ENCODE peak calls at places on chromosome 16, in five cellular contexts. One of them, this sample, is unnamed.
A peak's percentile ranks its signal among the peaks of the same experiment; 100 is the strongest.

GRCh38 chr16:82169861-82170845 is at the start of gene MPHOSPH6:
- DNase-seq in mucosa of descending colon: peak; percentile 92
- DNase-seq in neural progenitor cell: peak; percentile 96
- DNase-seq in fibroblast of lung: peak; percentile 90
- DNase-seq in thoracic aorta: peak; percentile 54
- DNase-seq in this sample: peak; percentile 80

GRCh38 chr16:49748322-49748721 is 107.6 kb downstream of the ZNF423 start:
- DNase-seq in mucosa of descending colon: no peak
- DNase-seq in neural progenitor cell: no peak
- DNase-seq in fibroblast of lung: no peak
- DNase-seq in thoracic aorta: no peak
- DNase-seq in this sample: no peak

GRCh38 chr16:11757671-11758545 is 15.3 kb upstream of the TXNDC11 start:
- DNase-seq in mucosa of descending colon: peak; percentile 50
- DNase-seq in neural progenitor cell: no peak
- DNase-seq in fibroblast of lung: peak; percentile 71
- DNase-seq in thoracic aorta: no peak
- DNase-seq in this sample: no peak

GRCh38 chr16:64370112-64370511 is 751.8 kb downstream of the CDH11 start:
- DNase-seq in mucosa of descending colon: no peak
- DNase-seq in neural progenitor cell: no peak
- DNase-seq in fibroblast of lung: no peak
- DNase-seq in thoracic aorta: no peak
- DNase-seq in this sample: no peak

GRCh38 chr16:79169239-79169638 is 431.3 kb downstream of the MAF start:
- DNase-seq in mucosa of descending colon: peak; percentile 26
- DNase-seq in neural progenitor cell: peak; percentile 77
- DNase-seq in fibroblast of lung: no peak
- DNase-seq in thoracic aorta: no peak
- DNase-seq in this sample: peak; percentile 9

GRCh38 chr16:15581127-15581815 is 61.7 kb downstream of the MARF1 start:
- DNase-seq in mucosa of descending colon: no peak
- DNase-seq in neural progenitor cell: no peak
- DNase-seq in fibroblast of lung: no peak
- DNase-seq in thoracic aorta: no peak
- DNase-seq in this sample: no peak

GRCh38 chr16:82653550-82654511 is 27.1 kb downstream of the CDH13 start:
- DNase-seq in mucosa of descending colon: no peak
- DNase-seq in neural progenitor cell: no peak
- DNase-seq in fibroblast of lung: peak; percentile 86
- DNase-seq in thoracic aorta: no peak
- DNase-seq in this sample: no peak

GRCh38 chr16:25011891-25012499 is 3.2 kb downstream of the ARHGAP17 start:
- DNase-seq in mucosa of descending colon: no peak
- DNase-seq in neural progenitor cell: no peak
- DNase-seq in fibroblast of lung: no peak
- DNase-seq in thoracic aorta: no peak
- DNase-seq in this sample: no peak

GRCh38 chr16:53100131-53100748 is 45.4 kb downstream of the CHD9 start:
- DNase-seq in mucosa of descending colon: no peak
- DNase-seq in neural progenitor cell: no peak
- DNase-seq in fibroblast of lung: no peak
- DNase-seq in thoracic aorta: no peak
- DNase-seq in this sample: no peak

GRCh38 chr16:15032547-15033308 is 23.1 kb downstream of the NTAN1 start:
- DNase-seq in mucosa of descending colon: no peak
- DNase-seq in neural progenitor cell: no peak
- DNase-seq in fibroblast of lung: peak; percentile 36
- DNase-seq in thoracic aorta: no peak
- DNase-seq in this sample: peak; percentile 23

GRCh38 chr16:10511829-10512228 is 68.6 kb downstream of the EMP2 start:
- DNase-seq in mucosa of descending colon: no peak
- DNase-seq in neural progenitor cell: no peak
- DNase-seq in fibroblast of lung: no peak
- DNase-seq in thoracic aorta: no peak
- DNase-seq in this sample: no peak

GRCh38 chr16:85401917-85402766 is 211.0 kb upstream of the GSE1 start:
- DNase-seq in mucosa of descending colon: no peak
- DNase-seq in neural progenitor cell: no peak
- DNase-seq in fibroblast of lung: no peak
- DNase-seq in thoracic aorta: no peak
- DNase-seq in this sample: no peak

DNA sequence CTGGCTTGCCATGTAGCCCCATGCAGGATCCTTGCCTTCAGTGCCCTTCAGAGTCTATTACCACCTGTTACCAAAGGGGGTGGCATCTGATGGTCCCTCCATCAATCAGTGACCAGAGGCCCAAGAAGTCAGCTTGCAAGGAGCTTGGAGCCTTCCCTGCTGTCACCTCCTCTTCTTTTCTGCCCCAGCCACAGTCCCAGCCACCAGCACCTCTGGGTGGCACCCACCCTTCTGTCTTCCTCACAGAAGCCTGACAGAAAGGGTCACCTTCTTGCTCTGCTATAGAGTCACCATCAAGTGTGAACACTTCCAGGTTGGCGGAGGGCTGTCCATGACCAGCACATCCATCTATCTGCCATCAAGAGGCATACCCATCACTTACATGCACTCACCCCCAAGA is 203.2 kb downstream of the SALL1 start:
- DNase-seq in mucosa of descending colon: no peak
- DNase-seq in neural progenitor cell: no peak
- DNase-seq in fibroblast of lung: no peak
- DNase-seq in thoracic aorta: no peak
- DNase-seq in this sample: no peak
- H3K4me3 ChIP-seq in mucosa of descending colon: no peak overlapping the region
- H3K4me3 ChIP-seq in neural progenitor cell: no peak overlapping the region
- H3K4me3 ChIP-seq in fibroblast of lung: no peak overlapping the region
- H3K4me3 ChIP-seq in thoracic aorta: no peak overlapping the region
- H3K4me3 ChIP-seq in this sample: no peak overlapping the region

GRCh38 chr16:89924925-89925307 is 1.8 kb downstream of the TUBB3 start:
- DNase-seq in mucosa of descending colon: no peak
- DNase-seq in neural progenitor cell: no peak
- DNase-seq in fibroblast of lung: no peak
- DNase-seq in thoracic aorta: no peak
- DNase-seq in this sample: no peak
- H3K4me3 ChIP-seq in mucosa of descending colon: no peak overlapping the region
- H3K4me3 ChIP-seq in neural progenitor cell: peak overlapping the region; percentile 68
- H3K4me3 ChIP-seq in fibroblast of lung: peak overlapping the region; percentile 82
- H3K4me3 ChIP-seq in thoracic aorta: no peak overlapping the region
- H3K4me3 ChIP-seq in this sample: no peak overlapping the region

GRCh38 chr16:54287018-54287757 is 601 bp upstream of the IRX3 start:
- DNase-seq in mucosa of descending colon: no peak
- DNase-seq in neural progenitor cell: no peak
- DNase-seq in fibroblast of lung: no peak
- DNase-seq in thoracic aorta: no peak
- DNase-seq in this sample: no peak
- H3K4me3 ChIP-seq in mucosa of descending colon: no peak overlapping the region
- H3K4me3 ChIP-seq in neural progenitor cell: peak overlapping the region; percentile 55
- H3K4me3 ChIP-seq in fibroblast of lung: peak overlapping the region; percentile 51
- H3K4me3 ChIP-seq in thoracic aorta: peak overlapping the region; percentile 87
- H3K4me3 ChIP-seq in this sample: peak overlapping the region; percentile 47

GRCh38 chr16:4361033-4361943 is 10.2 kb upstream of the PAM16 start:
- DNase-seq in mucosa of descending colon: no peak
- DNase-seq in neural progenitor cell: no peak
- DNase-seq in fibroblast of lung: no peak
- DNase-seq in thoracic aorta: no peak
- DNase-seq in this sample: no peak

GRCh38 chr16:4360538-4361021 is 9.5 kb upstream of the PAM16 start:
- DNase-seq in mucosa of descending colon: no peak
- DNase-seq in neural progenitor cell: peak; percentile 50
- DNase-seq in fibroblast of lung: no peak
- DNase-seq in thoracic aorta: no peak
- DNase-seq in this sample: no peak

GRCh38 chr16:4361944-4362311 is 9.7 kb upstream of the VASN start:
- DNase-seq in mucosa of descending colon: no peak
- DNase-seq in neural progenitor cell: no peak
- DNase-seq in fibroblast of lung: no peak
- DNase-seq in thoracic aorta: no peak
- DNase-seq in this sample: no peak

GRCh38 chr16:4364196-4365013 is 7.2 kb upstream of the VASN start:
- DNase-seq in mucosa of descending colon: no peak
- DNase-seq in neural progenitor cell: no peak
- DNase-seq in fibroblast of lung: no peak
- DNase-seq in thoracic aorta: no peak
- DNase-seq in this sample: no peak

DNA sequence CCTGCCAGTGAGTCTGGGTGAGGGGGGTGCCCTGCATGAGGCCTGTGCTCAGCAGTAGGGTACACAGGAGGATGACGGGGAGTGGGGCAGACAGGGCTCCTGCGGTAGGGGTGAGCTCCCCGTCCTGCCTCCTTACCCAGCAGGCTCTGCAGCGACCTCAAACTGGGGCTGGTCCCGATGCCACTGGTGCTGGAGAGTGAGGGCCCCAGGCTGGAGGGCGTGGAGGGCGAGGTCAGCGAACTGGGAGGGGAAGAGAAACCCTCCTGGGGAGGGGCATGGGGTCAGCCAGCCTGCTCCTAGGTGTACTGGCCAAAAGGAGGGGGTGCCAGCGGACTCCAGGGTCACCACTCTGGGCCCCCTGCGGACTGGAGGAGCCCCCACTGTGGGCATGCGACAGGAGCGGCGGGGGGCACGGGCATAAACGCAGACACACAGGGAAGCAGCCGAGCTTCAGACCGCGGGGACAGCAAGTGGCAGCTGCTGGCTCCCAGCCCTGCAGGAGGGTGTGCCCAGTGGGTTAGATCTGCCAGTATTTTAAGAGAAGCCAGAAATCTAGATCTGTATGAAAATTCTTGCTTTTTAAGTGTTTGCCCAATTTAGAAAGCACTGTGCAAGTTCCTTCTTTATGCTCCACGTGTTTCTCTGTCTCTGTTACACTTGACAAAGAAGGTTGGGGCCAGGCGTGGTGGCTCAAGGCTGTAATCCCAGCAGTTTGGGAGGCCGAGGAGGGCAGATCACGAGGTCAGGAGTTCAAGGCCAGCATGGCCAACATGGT is 9.0 kb upstream of the VASN start:
- DNase-seq in mucosa of descending colon: no peak
- DNase-seq in neural progenitor cell: no peak
- DNase-seq in fibroblast of lung: no peak
- DNase-seq in thoracic aorta: no peak
- DNase-seq in this sample: no peak
- H3K4me3 ChIP-seq in mucosa of descending colon: no peak overlapping the region
- H3K4me3 ChIP-seq in neural progenitor cell: no peak overlapping the region
- H3K4me3 ChIP-seq in fibroblast of lung: no peak overlapping the region
- H3K4me3 ChIP-seq in thoracic aorta: no peak overlapping the region
- H3K4me3 ChIP-seq in this sample: no peak overlapping the region

DNA sequence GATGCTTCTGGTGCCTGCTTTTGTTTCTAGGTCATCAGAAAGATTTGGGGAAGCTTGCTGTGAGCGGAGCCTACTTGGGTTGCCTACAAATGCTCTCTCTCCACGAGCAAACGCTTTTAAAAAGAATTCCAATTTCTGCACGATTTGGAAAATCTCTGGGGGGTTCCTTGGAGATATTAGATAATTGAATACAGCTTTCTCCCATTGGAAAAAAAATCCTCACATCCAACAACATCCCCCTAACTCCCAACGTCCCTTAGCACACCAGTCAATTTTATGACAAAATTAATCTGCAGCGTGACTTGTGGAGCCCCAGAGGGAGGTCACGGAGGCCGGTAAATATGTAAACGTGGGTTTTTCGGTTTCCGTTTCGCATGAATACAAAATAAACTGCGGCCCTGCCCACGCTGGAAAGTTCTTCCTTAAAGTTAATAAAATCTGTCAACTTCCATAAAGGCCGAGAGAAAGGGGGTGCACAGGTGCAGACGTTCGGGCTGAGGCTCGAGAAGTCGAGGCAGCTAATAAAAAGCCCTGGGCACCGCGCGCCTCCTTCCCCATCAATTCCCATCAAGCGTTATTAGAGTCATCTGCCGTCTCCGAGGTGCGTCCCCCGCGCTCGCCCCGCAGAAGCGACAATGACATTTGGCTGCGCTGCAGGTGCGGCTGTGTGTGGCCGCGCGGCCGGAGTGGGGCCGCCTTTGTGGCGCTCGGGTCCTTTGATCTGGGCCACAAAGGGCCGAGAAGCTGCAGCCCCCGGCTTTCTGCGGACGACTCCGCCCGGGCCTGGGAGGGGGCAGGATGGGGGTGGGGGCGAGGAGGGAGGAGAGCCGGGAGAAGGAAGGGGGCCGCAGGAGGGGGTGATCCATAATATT is 37.6 kb downstream of the SALL1 start:
- DNase-seq in mucosa of descending colon: no peak
- DNase-seq in neural progenitor cell: peak; percentile 87
- DNase-seq in fibroblast of lung: no peak
- DNase-seq in thoracic aorta: no peak
- DNase-seq in this sample: no peak
- H3K4me3 ChIP-seq in mucosa of descending colon: no peak overlapping the region
- H3K4me3 ChIP-seq in neural progenitor cell: peak overlapping the region; percentile 41
- H3K4me3 ChIP-seq in fibroblast of lung: no peak overlapping the region
- H3K4me3 ChIP-seq in thoracic aorta: no peak overlapping the region
- H3K4me3 ChIP-seq in this sample: no peak overlapping the region

GRCh38 chr16:58035356-58036170 is 10.0 kb downstream of the MMP15 start:
- DNase-seq in mucosa of descending colon: no peak
- DNase-seq in neural progenitor cell: no peak
- DNase-seq in fibroblast of lung: no peak
- DNase-seq in thoracic aorta: no peak
- DNase-seq in this sample: no peak
- H3K4me3 ChIP-seq in mucosa of descending colon: no peak overlapping the region
- H3K4me3 ChIP-seq in neural progenitor cell: no peak overlapping the region
- H3K4me3 ChIP-seq in fibroblast of lung: no peak overlapping the region
- H3K4me3 ChIP-seq in thoracic aorta: no peak overlapping the region
- H3K4me3 ChIP-seq in this sample: no peak overlapping the region

DNA sequence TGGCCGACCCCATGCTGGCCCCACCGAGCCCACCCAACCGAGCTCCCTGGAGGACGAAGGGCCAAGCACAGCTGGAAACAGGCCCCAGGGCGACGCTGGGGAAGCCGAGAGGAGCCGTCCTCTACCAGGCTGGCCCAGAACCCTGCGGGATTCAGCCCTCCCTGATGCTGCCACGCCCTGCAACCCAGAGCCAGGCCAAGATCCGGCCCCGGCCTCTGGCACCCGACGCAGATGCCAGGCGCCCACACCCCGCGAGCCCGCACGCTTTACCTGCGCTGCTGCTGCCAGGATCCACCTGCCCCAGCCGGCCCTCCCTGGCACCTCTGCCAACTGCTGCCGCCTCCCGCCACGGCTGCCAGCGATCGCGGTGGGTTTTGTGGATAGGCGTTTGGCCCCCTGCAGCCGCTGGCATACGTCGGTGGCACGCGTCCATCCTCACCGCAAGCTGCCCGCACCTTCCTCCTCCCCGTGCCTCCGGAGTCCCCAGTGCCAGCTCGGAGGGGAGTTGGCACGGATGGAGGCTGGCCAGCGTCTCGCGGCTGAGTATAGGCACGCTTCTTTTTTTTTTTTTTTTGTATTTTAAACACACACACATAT is 41.4 kb upstream of the ACSF3 start:
- DNase-seq in mucosa of descending colon: no peak
- DNase-seq in neural progenitor cell: no peak
- DNase-seq in fibroblast of lung: no peak
- DNase-seq in thoracic aorta: no peak
- DNase-seq in this sample: no peak
- H3K4me3 ChIP-seq in mucosa of descending colon: no peak overlapping the region
- H3K4me3 ChIP-seq in neural progenitor cell: no peak overlapping the region
- H3K4me3 ChIP-seq in fibroblast of lung: peak overlapping the region; percentile 52
- H3K4me3 ChIP-seq in thoracic aorta: peak overlapping the region; percentile 35
- H3K4me3 ChIP-seq in this sample: no peak overlapping the region